ENCODE peak calls at places on chromosomes 4 and X, in eight cellular contexts. A is body of pancreas, V is lower lobe of right lung, F is A549, G is breast epithelium, W is heart right ventricle, E is adrenal gland, Z is sigmoid colon. X is an unnamed sample.

GRCh38 chr4:27360651-27361347 is 500.2 kb downstream of the STIM2 start:
- DNase-seq in F (no peak), A (no peak), W (peak; percentile 8), Z (peak; percentile 65), G (no peak), V (no peak), E (no peak), X (no peak)

GRCh38 chrX:54529559-54530357 is at the start of gene GNL3L:
- DNase-seq in W (peak; percentile 85), A (peak; percentile 87), E (peak; percentile 84), G (peak; percentile 81), Z (peak; percentile 94), F (peak; percentile 92), V (peak; percentile 93), X (peak; percentile 76)

GRCh38 chr4:39502034-39502658 is 25.1 kb downstream of the UGDH start:
- DNase-seq in W (no peak), E (no peak), G (no peak), V (no peak), F (no peak), Z (no peak), A (no peak), X (no peak)

GRCh38 chr4:2408401-2408958 is 10.0 kb downstream of the ZFYVE28 start:
- DNase-seq in G (no peak), F (peak; percentile 40), E (no peak), V (no peak), Z (no peak), A (no peak), W (no peak), X (no peak)

GRCh38 chr4:160296476-160296875 is 1193.6 kb downstream of the RAPGEF2 start:
- DNase-seq in V (no peak), G (no peak), F (no peak), Z (no peak), A (no peak), W (no peak), E (no peak), X (no peak)

GRCh38 chrX:133482345-133483041 is 67.2 kb upstream of the GPC4 start:
- DNase-seq in A (no peak), E (no peak), F (no peak), V (no peak), G (no peak), W (no peak), Z (peak; percentile 88), X (no peak)

GRCh38 chr4:61200991-61201526 is 933 bp downstream of the ADGRL3 start:
- DNase-seq in Z (no peak), G (no peak), F (no peak), E (peak; percentile 41), W (no peak), A (no peak), V (no peak), X (no peak)

GRCh38 chr4:150619032-150619431 is 37.1 kb downstream of the MAB21L2 start:
- DNase-seq in Z (no peak), A (no peak), E (no peak), W (no peak), F (no peak), G (no peak), V (no peak), X (no peak)

GRCh38 chr4:159103406-159104131 is 690 bp downstream of the RAPGEF2 start:
- DNase-seq in E (peak; percentile 53), A (peak; percentile 43), F (peak; percentile 15), G (peak; percentile 43), V (peak; percentile 74), Z (peak; percentile 75), W (peak; percentile 70), X (peak; percentile 40)

GRCh38 chrX:108312938-108313337 is 125.3 kb downstream of the COL4A6 start:
- DNase-seq in V (peak; percentile 29), F (peak; percentile 72), Z (no peak), W (peak; percentile 58), A (no peak), G (peak; percentile 86), E (no peak), X (no peak)

GRCh38 chrX:82218361-82218760 is 1016.5 kb downstream of the SH3BGRL start:
- DNase-seq in A (no peak), Z (no peak), W (no peak), F (peak; percentile 39), V (no peak), E (no peak), G (no peak), X (no peak)

GRCh38 chr4:184318852-184319251 is 101.2 kb upstream of the ENPP6 start:
- DNase-seq in A (no peak), E (no peak), F (no peak), G (no peak), V (no peak), W (no peak), Z (no peak), X (peak; percentile 31)

GRCh38 chr4:16194199-16194598 is 32.1 kb downstream of the TAPT1 start:
- DNase-seq in V (no peak), F (no peak), A (no peak), G (peak; percentile 28), Z (no peak), W (peak; percentile 34), E (no peak), X (no peak)

GRCh38 chr4:76758290-76758882 is 139.6 kb downstream of the SOWAHB start:
- DNase-seq in F (peak; percentile 45), G (no peak), E (peak; percentile 38), W (peak; percentile 35), A (peak; percentile 42), V (no peak), Z (no peak), X (no peak)

GRCh38 chr4:93947318-93947717 is 118.8 kb downstream of the ATOH1 start:
- DNase-seq in F (no peak), V (no peak), E (no peak), A (no peak), Z (no peak), G (no peak), W (no peak), X (no peak)

GRCh38 chr4:95045429-95045828 is 287.7 kb downstream of the BMPR1B start:
- DNase-seq in A (no peak), W (no peak), F (peak; percentile 81), E (no peak), Z (no peak), V (no peak), G (no peak), X (no peak)

GRCh38 chr4:181688416-181688815 is 554.8 kb upstream of the TENM3 start:
- DNase-seq in E (no peak), G (no peak), V (no peak), F (no peak), Z (no peak), W (no peak), A (no peak), X (no peak)

GRCh38 chr4:52588771-52589591 is 70.1 kb downstream of the USP46 start:
- DNase-seq in Z (no peak), F (no peak), E (no peak), A (no peak), G (peak; percentile 78), W (no peak), V (no peak), X (peak; percentile 50)

GRCh38 chr4:610411-611261 is 14.7 kb upstream of the PDE6B start:
- DNase-seq in G (peak; percentile 60), A (no peak), E (no peak), W (no peak), F (peak; percentile 26), Z (no peak), V (no peak), X (no peak)

GRCh38 chrX:130139474-130140201 is 26.0 kb downstream of the AIFM1 start:
- DNase-seq in W (no peak), G (no peak), A (no peak), F (no peak), Z (no peak), V (no peak), E (no peak), X (no peak)

GRCh38 chrX:48492293-48492910 is 16.4 kb upstream of the PORCN start:
- DNase-seq in A (no peak), E (no peak), V (no peak), W (no peak), G (no peak), F (no peak), Z (no peak), X (no peak)

GRCh38 chr4:155758500-155759371 is at the start of gene GUCY1B1:
- DNase-seq in F (peak; percentile 86), W (peak; percentile 97), V (peak; percentile 94), G (peak; percentile 90), Z (peak; percentile 98), E (peak; percentile 80), A (peak; percentile 93), X (peak; percentile 53)

GRCh38 chr4:10311939-10312338 is 145.3 kb downstream of the ZNF518B start:
- DNase-seq in W (no peak), A (no peak), F (no peak), G (no peak), Z (no peak), E (no peak), V (no peak), X (no peak)

GRCh38 chr4:82886145-82886942 is 4.6 kb downstream of the SEC31A start:
- DNase-seq in A (no peak), F (no peak), Z (no peak), E (no peak), G (no peak), W (no peak), V (no peak), X (no peak)
- H3K4me1 ChIP-seq in A (peaks cover 57% of the 10 kb centered on the region), F (peaks cover 43% of the 10 kb centered on the region), Z (no peaks in the 10 kb centered on the region), E (no peaks in the 10 kb centered on the region), G (no peaks in the 10 kb centered on the region), W (peaks cover 4% of the 10 kb centered on the region), V (peaks cover 50% of the 10 kb centered on the region), X (peaks cover 22% of the 10 kb centered on the region)

GRCh38 chr4:19786616-19787015 is 465.1 kb upstream of the SLIT2 start:
- DNase-seq in F (no peak), G (no peak), E (no peak), V (no peak), W (no peak), Z (no peak), A (no peak), X (no peak)

DNA sequence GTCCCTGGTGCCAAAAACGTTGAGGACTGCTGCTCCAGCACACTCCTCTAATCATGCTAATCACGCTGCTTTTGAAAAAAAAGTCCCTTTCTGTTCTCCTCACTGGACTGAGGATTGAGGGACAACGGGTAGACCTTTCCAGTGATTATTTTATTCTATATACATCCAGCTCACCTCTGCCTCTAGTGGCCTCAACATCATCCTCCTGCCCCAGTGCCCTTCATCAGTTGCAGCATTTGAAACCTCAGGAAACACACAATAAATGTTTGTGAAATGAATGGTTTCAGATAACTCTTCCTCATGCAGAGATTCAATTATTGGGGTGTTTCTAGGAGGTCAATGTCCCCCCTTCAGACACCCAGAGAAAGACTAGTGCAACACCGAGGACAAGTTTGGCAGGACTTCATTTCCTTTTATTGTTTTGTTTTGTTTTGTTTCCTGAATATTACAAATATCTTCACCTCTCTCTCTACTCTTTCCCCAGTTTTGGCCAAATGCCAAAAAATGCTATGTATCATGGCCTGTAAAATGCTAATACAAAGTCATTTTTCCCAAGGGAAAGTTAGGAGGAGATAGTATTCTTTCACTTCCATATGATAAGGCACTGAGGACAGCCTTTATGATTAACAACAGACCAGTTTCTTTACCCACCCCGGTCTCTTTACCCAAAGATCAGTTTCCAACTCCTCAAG is 460.1 kb upstream of the SLIT2 start:
- DNase-seq in F (no peak), W (no peak), G (no peak), A (no peak), V (no peak), Z (no peak), E (no peak), X (no peak)
- TF ChIP-seq CTCF in F (no peak), W (no peak), G (no peak), A (no peak), V (no peak), Z (no peak), E (no peak), X (no peak)

GRCh38 chr4:139146926-139147547 is 30.0 kb downstream of the ELF2 start:
- DNase-seq in W (no peak), Z (no peak), F (no peak), E (no peak), G (no peak), A (no peak), V (no peak), X (no peak)
- H3K4me1 ChIP-seq in W (peaks cover 21% of the 10 kb centered on the region), Z (no peaks in the 10 kb centered on the region), F (no peaks in the 10 kb centered on the region), E (no peaks in the 10 kb centered on the region), G (peaks cover 12% of the 10 kb centered on the region), A (peaks cover 20% of the 10 kb centered on the region), V (peaks cover 21% of the 10 kb centered on the region), X (peaks cover 6% of the 10 kb centered on the region)

GRCh38 chr4:126592088-126592487 is 1040.7 kb upstream of the INTU start:
- DNase-seq in G (no peak), Z (no peak), A (no peak), W (no peak), F (no peak), V (no peak), E (no peak), X (no peak)
- TF ChIP-seq CTCF in G (no peak), Z (no peak), A (peak; percentile 21), W (peak; percentile 25), F (no peak), V (peak; percentile 25), E (no peak), X (no peak)

X was measured in CD8-positive, alpha-beta T cell.